ENCODE peak calls at places on chromosomes 13 and 19, in four cellular contexts. N is ascending aorta; E is ELF-1; J is activated naive CD8-positive, alpha-beta T cell treated with anti-CD3 and anti-CD28 coated beads for 36 hours. X is an unnamed sample.

GRCh38 chr13:24208314-24208713 is 47.8 kb downstream of the SPATA13 start:
- DNase-seq in N (no peak), J (no peak), E (no peak), X (no peak)

GRCh38 chr13:35767256-35767981 is 290.9 kb upstream of the MAB21L1 start:
- DNase-seq in J (no peak), N (no peak), E (no peak), X (no peak)

GRCh38 chr19:44757057-44757734 is 8.7 kb downstream of the BCL3 start:
- DNase-seq in J (no peak), E (peak), N (no peak), X (peak)

GRCh38 chr13:39385621-39386231 is 217.3 kb downstream of the LHFPL6 start:
- DNase-seq in N (no peak), E (peak), J (no peak), X (no peak)

GRCh38 chr13:31159306-31159705 is 2.4 kb downstream of the HSPH1 start:
- DNase-seq in E (no peak), J (no peak), N (no peak), X (no peak)

GRCh38 chr13:64369121-64369520 is 2861.0 kb downstream of the PCDH9 start:
- DNase-seq in E (no peak), J (no peak), N (no peak), X (no peak)

GRCh38 chr19:11563530-11563929 is 4.5 kb upstream of the ELOF1 start:
- DNase-seq in N (no peak), J (no peak), E (no peak), X (no peak)

GRCh38 chr19:55069137-55069858 is 6.3 kb upstream of the RDH13 start:
- DNase-seq in N (no peak), J (no peak), E (peak), X (peak)

GRCh38 chr19:10912619-10913018 is 15.8 kb downstream of the YIPF2 start:
- DNase-seq in J (no peak), E (no peak), N (no peak), X (no peak)

GRCh38 chr13:64130600-64130999 is 2715.0 kb upstream of the PCDH20 start:
- DNase-seq in N (no peak), E (no peak), J (no peak), X (no peak)

GRCh38 chr19:36009220-36009619 is 607 bp upstream of the SYNE4 start:
- DNase-seq in J (peak), N (no peak), E (no peak), X (peak)

GRCh38 chr19:2113436-2114211 is 16.9 kb downstream of the IZUMO4 start:
- DNase-seq in N (no peak), E (no peak), J (no peak), X (no peak)

GRCh38 chr19:12365094-12365371 is 450 bp downstream of the ZNF442 start:
- DNase-seq in N (no peak), E (no peak), J (no peak), X (no peak)

GRCh38 chr13:51806571-51806970 is 2.6 kb upstream of the DHRS12 start:
- DNase-seq in J (no peak), N (no peak), E (no peak), X (no peak)

GRCh38 chr19:703651-704446 is 4.9 kb upstream of the PALM start:
- DNase-seq in N (no peak), J (peak), E (peak), X (peak)

GRCh38 chr19:1135454-1135853 is 31.7 kb downstream of the GPX4 start:
- DNase-seq in J (no peak), N (no peak), E (no peak), X (no peak)

GRCh38 chr13:76012091-76012721 is 376.1 kb downstream of the LMO7 start:
- DNase-seq in E (peak), N (no peak), J (no peak), X (no peak)

GRCh38 chr19:34555447-34555846 is 73.9 kb downstream of the WTIP start:
- DNase-seq in J (no peak), E (peak), N (no peak), X (peak)

GRCh38 chr19:4288091-4288777 is 9.2 kb downstream of the SHD start:
- DNase-seq in J (no peak), N (no peak), E (peak), X (no peak)

GRCh38 chr13:79185580-79185979 is 220.5 kb downstream of the RBM26 start:
- DNase-seq in N (no peak), J (no peak), E (no peak), X (no peak)

GRCh38 chr13:95641291-95641811 is 3.2 kb downstream of the DZIP1 start:
- DNase-seq in E (peak), J (no peak), N (no peak), X (peak)

GRCh38 chr13:93715866-93716265 is 489.3 kb downstream of the GPC6 start:
- DNase-seq in N (no peak), E (no peak), J (no peak), X (no peak)

GRCh38 chr13:74132152-74132767 is 1.9 kb downstream of the KLF12 start:
- DNase-seq in E (no peak), J (peak), N (no peak), X (no peak)

GRCh38 chr13:44382635-44383145 is 9.1 kb downstream of the SERP2 start:
- DNase-seq in E (no peak), J (no peak), N (no peak), X (no peak)

GRCh38 chr13:111337741-111338140 is 17.3 kb downstream of the TEX29 start:
- DNase-seq in J (no peak), E (no peak), N (no peak), X (no peak)

GRCh38 chr13:84263354-84264069 is 381.2 kb upstream of the SLITRK1 start:
- DNase-seq in N (no peak), J (no peak), E (peak), X (no peak)

GRCh38 chr13:52980695-52981094 is 47.9 kb upstream of the OLFM4 start:
- DNase-seq in N (no peak), E (no peak), J (no peak), X (no peak)

GRCh38 chr13:101706651-101707050 is 254.2 kb downstream of the ITGBL1 start:
- DNase-seq in N (no peak), J (peak), E (no peak), X (no peak)